ENCODE peak calls at places on chromosomes 11 and 22, in seven cellular contexts. I, L, T, F, E, G and R are unnamed samples. For H3K9me3, the result is how much of the 10 kb centered on the place peaks cover.

GRCh38 chr11:124278261-124278660 is 22.1 kb downstream of the OR8G5 start:
- DNase-seq in E (no peak), T (no peak), F (no peak), G (no peak), L (no peak), I (no peak), R (no peak)

GRCh38 chr11:65833297-65834030 is at the start of gene SNX32:
- DNase-seq in G (peak), E (peak), T (peak), I (peak), F (peak), L (peak), R (peak)

GRCh38 chr11:5663511-5663910 is 21.4 kb downstream of the TRIM5 start:
- DNase-seq in L (no peak), E (no peak), I (no peak), G (no peak), T (no peak), F (no peak), R (no peak)

GRCh38 chr11:13776134-13776815 is 107.8 kb downstream of the FAR1 start:
- DNase-seq in G (no peak), T (peak), F (no peak), I (no peak), L (no peak), E (peak), R (no peak)

GRCh38 chr22:20422271-20422958 is 15.2 kb downstream of the SCARF2 start:
- DNase-seq in F (no peak), T (no peak), G (no peak), I (no peak), E (no peak), L (no peak), R (no peak)

GRCh38 chr11:65864758-65865471 is 4.7 kb downstream of the MUS81 start:
- DNase-seq in T (no peak), E (no peak), L (peak), F (no peak), G (no peak), I (no peak), R (no peak)

GRCh38 chr11:60121259-60121658 is 32.8 kb downstream of the MS4A2 start:
- DNase-seq in E (no peak), G (no peak), L (no peak), F (no peak), I (no peak), T (no peak), R (peak)

GRCh38 chr11:31804439-31805036 is 6.6 kb downstream of the PAX6 start:
- DNase-seq in I (no peak), E (no peak), T (no peak), F (no peak), L (no peak), G (peak), R (peak)

GRCh38 chr11:126310229-126310991 is 6.5 kb downstream of the DCPS start:
- DNase-seq in E (peak), L (peak), F (peak), T (peak), I (peak), G (peak), R (peak)

GRCh38 chr11:16812274-16812673 is 73.8 kb downstream of the C11orf58 start:
- DNase-seq in G (no peak), I (no peak), F (no peak), T (no peak), L (no peak), E (no peak), R (no peak)

GRCh38 chr11:121929581-121929980 is 186.4 kb downstream of the BLID start:
- DNase-seq in F (peak), I (peak), E (no peak), T (no peak), G (no peak), L (no peak), R (peak)
- H3K4me3 ChIP-seq in F (peak), I (no peak), E (no peak), T (no peak), G (peak), L (no peak), R (no peak)

DNA sequence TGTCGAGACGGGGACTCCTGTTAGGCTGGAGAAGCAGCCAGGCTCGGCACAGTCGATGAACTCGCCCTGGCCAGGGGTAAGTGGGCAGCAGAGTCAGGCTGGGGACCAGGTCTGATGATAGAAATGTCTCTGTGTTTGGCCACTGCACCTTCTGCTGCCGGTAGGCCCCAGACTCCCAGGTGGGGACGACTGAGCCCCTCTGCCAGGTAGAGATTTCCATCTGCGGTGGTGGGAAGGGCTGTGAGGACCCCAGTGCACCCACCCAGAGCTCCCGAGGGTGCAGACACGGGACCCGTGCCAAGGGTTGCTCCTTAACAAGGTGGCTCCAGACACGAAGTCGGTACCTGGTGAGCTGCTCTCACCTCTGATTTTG is 862.5 kb downstream of the TBC1D22A start:
- DNase-seq in G (peak), F (no peak), L (no peak), E (no peak), I (no peak), T (no peak), R (no peak)
- H3K9me3 ChIP-seq in G (under half), F (under half), L (under half), E (under half), I (under half), T (under half), R (under half)

DNA sequence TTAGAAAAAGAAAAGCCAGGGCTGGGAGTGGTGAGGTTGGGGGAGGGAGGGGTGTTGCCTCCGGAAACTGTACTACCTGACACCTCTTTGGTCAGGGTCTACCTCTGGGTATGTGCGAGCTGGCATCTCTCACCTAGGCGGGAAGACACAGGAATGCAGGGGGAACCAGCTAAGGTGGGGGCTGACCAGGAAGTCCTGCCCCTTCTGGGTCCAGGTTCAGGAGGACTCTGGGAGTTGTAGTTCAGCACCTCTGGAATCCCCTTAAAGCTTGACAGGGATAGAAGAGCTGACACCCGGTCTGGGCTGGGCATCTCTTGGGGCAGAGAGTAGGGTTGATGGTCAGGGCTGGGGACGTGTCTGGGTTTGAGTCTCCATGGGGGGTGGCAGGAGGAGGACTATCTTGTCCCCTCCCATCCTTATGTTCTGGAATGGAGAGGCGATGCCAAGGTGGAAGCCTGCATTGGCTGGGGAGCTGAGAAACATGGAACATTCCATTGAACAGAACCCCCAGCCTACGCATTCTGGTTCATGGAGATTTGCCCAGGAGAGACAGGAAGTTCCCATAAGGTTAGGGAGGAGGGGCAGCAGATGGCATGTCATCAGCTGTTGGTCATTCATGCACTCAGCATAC is 2.1 kb upstream of the KIAA1671 start:
- DNase-seq in I (no peak), T (no peak), G (no peak), E (no peak), L (no peak), F (no peak), R (peak)
- H3K4me3 ChIP-seq in I (no peak), T (no peak), G (peak), E (no peak), L (no peak), F (no peak), R (no peak)

GRCh38 chr11:2582958-2583604 is 116.7 kb downstream of the KCNQ1OT1 start:
- DNase-seq in E (no peak), I (no peak), G (peak), F (peak), T (no peak), L (peak), R (no peak)
- H3K9me3 ChIP-seq in E (under half), I (under half), G (under half), F (under half), T (under half), L (under half), R (under half)

DNA sequence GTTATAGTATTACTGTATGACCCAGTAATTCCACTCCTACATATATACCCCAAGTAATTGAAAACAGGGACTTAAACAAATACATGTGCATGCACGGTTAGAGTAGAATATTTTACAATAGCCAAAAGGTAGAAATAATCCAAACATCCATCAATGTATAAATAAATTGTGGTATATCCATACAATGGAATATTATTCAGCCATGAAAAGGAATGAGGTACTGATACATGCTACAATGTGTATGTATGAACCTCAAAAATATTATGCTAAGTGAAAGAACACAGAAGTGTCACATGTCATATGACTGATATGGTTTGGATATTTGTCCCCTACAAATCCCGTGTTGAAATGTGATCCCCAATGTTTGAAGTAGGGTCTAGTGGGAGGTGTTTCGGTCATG is 560.8 kb upstream of the LARGE1 start:
- DNase-seq in E (no peak), T (no peak), G (no peak), I (no peak), L (no peak), F (no peak), R (no peak)
- H3K4me3 ChIP-seq in E (no peak), T (no peak), G (no peak), I (no peak), L (no peak), F (no peak), R (no peak)

DNA sequence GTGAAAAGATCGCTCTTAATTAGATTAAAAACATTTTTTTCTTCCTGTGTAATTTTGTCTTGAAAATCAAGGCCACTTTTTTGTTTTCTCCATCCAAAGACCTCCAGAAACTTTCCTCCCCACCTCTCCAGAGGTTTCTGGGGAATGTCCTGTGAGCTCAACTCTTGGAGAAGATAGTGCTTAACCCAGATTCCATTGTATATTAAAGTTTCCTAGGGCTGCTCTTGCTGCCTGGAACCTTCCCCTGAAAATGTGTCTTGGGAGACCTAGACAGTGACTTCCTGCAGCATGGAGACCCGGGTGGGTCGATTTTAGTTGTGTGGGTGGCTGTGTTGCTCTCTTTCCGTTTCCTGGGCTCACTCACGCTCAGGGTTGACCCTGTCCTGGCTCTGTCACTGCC is 47.4 kb downstream of the KCNQ1OT1 start:
- DNase-seq in E (no peak), L (no peak), G (no peak), F (no peak), I (no peak), T (no peak), R (no peak)
- H3K9me3 ChIP-seq in E (under half), L (under half), G (under half), F (under half), I (half or more), T (under half), R (under half)

DNA sequence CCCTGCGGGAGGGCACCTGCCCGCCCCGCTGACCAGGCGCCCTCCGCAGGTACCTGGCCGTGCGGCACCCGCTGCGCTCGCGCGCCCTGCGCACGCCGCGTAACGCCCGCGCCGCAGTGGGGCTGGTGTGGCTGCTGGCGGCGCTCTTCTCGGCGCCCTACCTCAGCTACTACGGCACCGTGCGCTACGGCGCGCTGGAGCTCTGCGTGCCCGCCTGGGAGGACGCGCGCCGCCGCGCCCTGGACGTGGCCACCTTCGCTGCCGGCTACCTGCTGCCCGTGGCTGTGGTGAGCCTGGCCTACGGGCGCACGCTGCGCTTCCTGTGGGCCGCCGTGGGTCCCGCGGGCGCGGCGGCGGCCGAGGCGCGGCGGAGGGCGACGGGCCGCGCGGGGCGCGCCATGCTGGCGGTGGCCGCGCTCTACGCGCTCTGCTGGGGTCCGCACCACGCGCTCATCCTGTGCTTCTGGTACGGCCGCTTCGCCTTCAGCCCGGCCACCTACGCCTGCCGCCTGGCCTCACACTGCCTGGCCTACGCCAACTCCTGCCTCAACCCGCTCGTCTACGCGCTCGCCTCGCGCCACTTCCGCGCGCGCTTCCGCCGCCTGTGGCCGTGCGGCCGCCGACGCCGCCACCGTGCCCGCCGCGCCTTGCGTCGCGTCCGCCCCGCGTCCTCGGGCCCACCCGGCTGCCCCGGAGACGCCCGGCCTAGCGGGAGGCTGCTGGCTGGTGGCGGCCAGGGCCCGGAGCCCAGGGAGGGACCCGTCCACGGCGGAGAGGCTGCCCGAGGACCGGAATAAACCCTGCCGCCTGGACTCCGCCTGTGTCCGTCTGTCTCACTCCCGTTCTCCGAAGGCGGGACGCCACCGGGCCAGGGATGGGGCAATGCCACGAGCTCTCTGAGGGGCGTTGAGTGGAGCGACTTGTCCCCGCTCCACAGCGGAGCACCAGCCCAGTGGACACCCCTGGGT is 1.8 kb downstream of the GALR3 start:
- DNase-seq in L (peak), F (no peak), G (no peak), T (peak), E (no peak), I (no peak), R (no peak)
- H3K4me3 ChIP-seq in L (no peak), F (peak), G (no peak), T (no peak), E (no peak), I (peak), R (no peak)